ENCODE peak calls at places on chromosome 20, in eight cellular contexts. U, H, A, N, G, S, W and O are unnamed samples.

GRCh38 chr20:19758888-19759331 is 852 bp downstream of the RIN2 start:
- DNase-seq in U (peak), H (no peak), A (no peak), N (peak), G (no peak), S (no peak), W (peak), O (peak)

GRCh38 chr20:4989570-4989969 is 11.7 kb downstream of the SLC23A2 start:
- DNase-seq in U (no peak), H (no peak), A (no peak), N (no peak), G (no peak), S (peak), W (no peak), O (no peak)

GRCh38 chr20:46324379-46324778 is 16.1 kb upstream of the CDH22 start:
- DNase-seq in U (no peak), H (no peak), A (no peak), N (no peak), G (no peak), S (no peak), W (no peak), O (no peak)

GRCh38 chr20:48709744-48710143 is 118.1 kb downstream of the PREX1 start:
- DNase-seq in U (no peak), H (no peak), A (no peak), N (no peak), G (no peak), S (no peak), W (no peak), O (no peak)

GRCh38 chr20:44572551-44573500 is 9.6 kb upstream of the PKIG start:
- DNase-seq in U (peak), H (no peak), A (peak), N (peak), G (no peak), S (no peak), W (peak), O (no peak)

GRCh38 chr20:539848-540247 is 3.7 kb downstream of the CSNK2A1 start:
- DNase-seq in U (no peak), H (no peak), A (peak), N (peak), G (no peak), S (no peak), W (no peak), O (peak)

GRCh38 chr20:60102665-60103210 is 144.5 kb downstream of the CDH26 start:
- DNase-seq in U (no peak), H (no peak), A (no peak), N (no peak), G (no peak), S (no peak), W (no peak), O (no peak)

GRCh38 chr20:12047838-12048432 is 130.2 kb downstream of the BTBD3 start:
- DNase-seq in U (no peak), H (no peak), A (no peak), N (no peak), G (no peak), S (no peak), W (no peak), O (no peak)

GRCh38 chr20:56433880-56434255 is 21.8 kb downstream of the CASS4 start:
- DNase-seq in U (no peak), H (no peak), A (no peak), N (no peak), G (no peak), S (no peak), W (no peak), O (no peak)

GRCh38 chr20:21100590-21101452 is 5.3 kb downstream of the LINC00237 start:
- DNase-seq in U (no peak), H (no peak), A (no peak), N (peak), G (no peak), S (peak), W (no peak), O (no peak)

GRCh38 chr20:5364136-5364821 is 47.5 kb upstream of the PROKR2 start:
- DNase-seq in U (no peak), H (peak), A (peak), N (peak), G (no peak), S (no peak), W (no peak), O (no peak)

GRCh38 chr20:15674253-15675145 is 898.7 kb downstream of the KIF16B start:
- DNase-seq in U (no peak), H (no peak), A (no peak), N (no peak), G (no peak), S (no peak), W (no peak), O (no peak)

GRCh38 chr20:10696650-10697049 is 22.9 kb upstream of the JAG1 start:
- DNase-seq in U (no peak), H (no peak), A (no peak), N (no peak), G (no peak), S (peak), W (no peak), O (peak)

GRCh38 chr20:62741191-62741676 is 32.6 kb downstream of the NTSR1 start:
- DNase-seq in U (no peak), H (no peak), A (peak), N (peak), G (no peak), S (no peak), W (no peak), O (no peak)

GRCh38 chr20:20363449-20364015 is 4.4 kb upstream of the INSM1 start:
- DNase-seq in U (no peak), H (no peak), A (no peak), N (no peak), G (no peak), S (no peak), W (no peak), O (no peak)

GRCh38 chr20:54431545-54431944 is 43.8 kb upstream of the DOK5 start:
- DNase-seq in U (no peak), H (no peak), A (no peak), N (no peak), G (no peak), S (no peak), W (no peak), O (no peak)

GRCh38 chr20:15012551-15012950 is 675.1 kb upstream of the FLRT3 start:
- DNase-seq in U (no peak), H (no peak), A (no peak), N (no peak), G (no peak), S (no peak), W (no peak), O (no peak)

GRCh38 chr20:51484141-51484815 is 58.2 kb downstream of the NFATC2 start:
- DNase-seq in U (no peak), H (no peak), A (no peak), N (no peak), G (no peak), S (no peak), W (no peak), O (no peak)

GRCh38 chr20:61896058-61896961 is 169.4 kb downstream of the TAF4 start:
- DNase-seq in U (peak), H (peak), A (peak), N (peak), G (no peak), S (peak), W (no peak), O (peak)

GRCh38 chr20:45427236-45428149 is 11.6 kb downstream of the PIGT start:
- DNase-seq in U (no peak), H (no peak), A (no peak), N (no peak), G (no peak), S (no peak), W (no peak), O (no peak)

GRCh38 chr20:58547527-58548475 is 32.6 kb upstream of the APCDD1L start:
- DNase-seq in U (no peak), H (no peak), A (peak), N (peak), G (no peak), S (no peak), W (no peak), O (no peak)

GRCh38 chr20:2745060-2745910 is 52.7 kb downstream of the EBF4 start:
- DNase-seq in U (no peak), H (no peak), A (no peak), N (no peak), G (no peak), S (no peak), W (no peak), O (no peak)

GRCh38 chr20:48839518-48839917 is 11.7 kb upstream of the PREX1 start:
- DNase-seq in U (no peak), H (no peak), A (no peak), N (no peak), G (no peak), S (no peak), W (no peak), O (no peak)

GRCh38 chr20:8073024-8073832 is 53.7 kb upstream of the TMX4 start:
- DNase-seq in U (no peak), H (peak), A (no peak), N (no peak), G (no peak), S (no peak), W (no peak), O (peak)

GRCh38 chr20:2697768-2698167 is 5.2 kb downstream of the EBF4 start:
- DNase-seq in U (no peak), H (no peak), A (no peak), N (no peak), G (no peak), S (no peak), W (no peak), O (no peak)

GRCh38 chr20:14902432-14903089 is 565.1 kb upstream of the FLRT3 start:
- DNase-seq in U (no peak), H (no peak), A (no peak), N (no peak), G (no peak), S (no peak), W (no peak), O (no peak)

GRCh38 chr20:38209736-38210405 is 44.8 kb upstream of the TGM2 start:
- DNase-seq in U (no peak), H (no peak), A (no peak), N (no peak), G (no peak), S (no peak), W (no peak), O (no peak)

GRCh38 chr20:61953037-61953788 is 112.5 kb downstream of the TAF4 start:
- DNase-seq in U (no peak), H (no peak), A (no peak), N (no peak), G (no peak), S (no peak), W (no peak), O (no peak)

GRCh38 chr20:30815577-30816181 is 441.8 kb upstream of the DEFB115 start:
- DNase-seq in U (no peak), H (no peak), A (no peak), N (no peak), G (no peak), S (no peak), W (no peak), O (no peak)

GRCh38 chr20:56781108-56781739 is 152.1 kb downstream of the TFAP2C start:
- DNase-seq in U (no peak), H (no peak), A (peak), N (no peak), G (peak), S (no peak), W (no peak), O (no peak)

GRCh38 chr20:21373436-21373835 is 23.9 kb downstream of the NKX2-4 start:
- DNase-seq in U (no peak), H (no peak), A (no peak), N (no peak), G (no peak), S (no peak), W (no peak), O (no peak)

GRCh38 chr20:3103369-3104032 is 19.0 kb upstream of the AVP start:
- DNase-seq in U (no peak), H (no peak), A (no peak), N (no peak), G (no peak), S (no peak), W (no peak), O (peak)

GRCh38 chr20:17612287-17612974 is 42.6 kb downstream of the DSTN start:
- DNase-seq in U (no peak), H (peak), A (no peak), N (peak), G (no peak), S (peak), W (no peak), O (peak)

GRCh38 chr20:50582092-50582491 is 71.9 kb downstream of the PTPN1 start:
- DNase-seq in U (no peak), H (no peak), A (no peak), N (no peak), G (no peak), S (no peak), W (no peak), O (no peak)

GRCh38 chr20:54475334-54476287 is at the start of gene DOK5:
- DNase-seq in U (peak), H (no peak), A (no peak), N (no peak), G (no peak), S (no peak), W (no peak), O (no peak)

GRCh38 chr20:62832212-62832922 is 15.5 kb downstream of the COL9A3 start:
- DNase-seq in U (no peak), H (no peak), A (no peak), N (no peak), G (no peak), S (peak), W (no peak), O (no peak)

GRCh38 chr20:36268501-36269342 is 32.4 kb downstream of the AAR2 start:
- DNase-seq in U (peak), H (no peak), A (no peak), N (no peak), G (no peak), S (no peak), W (no peak), O (no peak)